ENCODE peak calls at places on chromosomes 6 and 20, in ten cellular contexts. One of them, this sample, is unnamed.

GRCh38 chr6:109482913-109483743 is at the start of gene ZBTB24:
- DNase-seq in pancreas: peak
- DNase-seq in WTC11: peak
- DNase-seq in iPS-NIHi11: peak
- DNase-seq in T-helper 17 cell: peak
- DNase-seq in heart left ventricle: peak
- DNase-seq in endothelial cell: peak
- DNase-seq in cardiac fibroblast: peak
- DNase-seq in GM12865: peak
- DNase-seq in mesendoderm: peak
- DNase-seq in this sample: peak

GRCh38 chr20:45113865-45114264 is 1.1 kb downstream of the WFDC5 start:
- DNase-seq in iPS-NIHi11: no peak
- DNase-seq in GM12865: no peak
- DNase-seq in mesendoderm: no peak
- DNase-seq in endothelial cell: no peak
- DNase-seq in WTC11: no peak
- DNase-seq in T-helper 17 cell: no peak
- DNase-seq in cardiac fibroblast: no peak
- DNase-seq in heart left ventricle: no peak
- DNase-seq in pancreas: no peak
- DNase-seq in this sample: no peak

GRCh38 chr20:33130553-33130952 is 37.4 kb upstream of the BPIFA2 start:
- DNase-seq in WTC11: no peak
- DNase-seq in pancreas: no peak
- DNase-seq in cardiac fibroblast: peak
- DNase-seq in endothelial cell: no peak
- DNase-seq in mesendoderm: no peak
- DNase-seq in T-helper 17 cell: no peak
- DNase-seq in iPS-NIHi11: no peak
- DNase-seq in heart left ventricle: no peak
- DNase-seq in GM12865: no peak
- DNase-seq in this sample: no peak

GRCh38 chr6:159874475-159874874 is 16.3 kb upstream of the MAS1 start:
- DNase-seq in iPS-NIHi11: no peak
- DNase-seq in heart left ventricle: peak
- DNase-seq in GM12865: no peak
- DNase-seq in WTC11: no peak
- DNase-seq in pancreas: no peak
- DNase-seq in mesendoderm: no peak
- DNase-seq in cardiac fibroblast: peak
- DNase-seq in T-helper 17 cell: no peak
- DNase-seq in endothelial cell: no peak
- DNase-seq in this sample: no peak

GRCh38 chr6:40719671-40720374 is 132.7 kb upstream of the LRFN2 start:
- DNase-seq in T-helper 17 cell: no peak
- DNase-seq in WTC11: peak
- DNase-seq in iPS-NIHi11: no peak
- DNase-seq in heart left ventricle: no peak
- DNase-seq in mesendoderm: peak
- DNase-seq in GM12865: peak
- DNase-seq in endothelial cell: peak
- DNase-seq in cardiac fibroblast: peak
- DNase-seq in pancreas: no peak
- DNase-seq in this sample: no peak

GRCh38 chr20:46214831-46215488 is 93.3 kb downstream of the CDH22 start:
- DNase-seq in mesendoderm: no peak
- DNase-seq in pancreas: no peak
- DNase-seq in WTC11: no peak
- DNase-seq in heart left ventricle: no peak
- DNase-seq in cardiac fibroblast: peak
- DNase-seq in endothelial cell: no peak
- DNase-seq in T-helper 17 cell: no peak
- DNase-seq in GM12865: no peak
- DNase-seq in iPS-NIHi11: no peak
- DNase-seq in this sample: no peak

GRCh38 chr6:16683524-16684194 is 77.6 kb downstream of the ATXN1 start:
- DNase-seq in T-helper 17 cell: no peak
- DNase-seq in heart left ventricle: peak
- DNase-seq in GM12865: no peak
- DNase-seq in iPS-NIHi11: no peak
- DNase-seq in WTC11: no peak
- DNase-seq in pancreas: no peak
- DNase-seq in mesendoderm: no peak
- DNase-seq in cardiac fibroblast: peak
- DNase-seq in endothelial cell: no peak
- DNase-seq in this sample: no peak

GRCh38 chr6:33164665-33165373 is 27.4 kb downstream of the COL11A2 start:
- DNase-seq in iPS-NIHi11: no peak
- DNase-seq in mesendoderm: no peak
- DNase-seq in endothelial cell: no peak
- DNase-seq in WTC11: peak
- DNase-seq in GM12865: no peak
- DNase-seq in cardiac fibroblast: no peak
- DNase-seq in T-helper 17 cell: no peak
- DNase-seq in pancreas: no peak
- DNase-seq in heart left ventricle: no peak
- DNase-seq in this sample: no peak

GRCh38 chr6:38567436-38567835 is 72.3 kb downstream of the BTBD9 start:
- DNase-seq in iPS-NIHi11: no peak
- DNase-seq in mesendoderm: no peak
- DNase-seq in cardiac fibroblast: peak
- DNase-seq in WTC11: no peak
- DNase-seq in pancreas: no peak
- DNase-seq in GM12865: peak
- DNase-seq in endothelial cell: no peak
- DNase-seq in heart left ventricle: peak
- DNase-seq in T-helper 17 cell: no peak
- DNase-seq in this sample: no peak

GRCh38 chr6:142302427-142303190 is 802 bp downstream of the ADGRG6 start:
- DNase-seq in GM12865: no peak
- DNase-seq in mesendoderm: peak
- DNase-seq in cardiac fibroblast: no peak
- DNase-seq in WTC11: no peak
- DNase-seq in endothelial cell: no peak
- DNase-seq in iPS-NIHi11: no peak
- DNase-seq in T-helper 17 cell: no peak
- DNase-seq in pancreas: no peak
- DNase-seq in heart left ventricle: peak
- DNase-seq in this sample: no peak

GRCh38 chr20:6582449-6582848 is 185.0 kb upstream of the BMP2 start:
- DNase-seq in cardiac fibroblast: no peak
- DNase-seq in endothelial cell: no peak
- DNase-seq in GM12865: no peak
- DNase-seq in heart left ventricle: no peak
- DNase-seq in mesendoderm: no peak
- DNase-seq in iPS-NIHi11: no peak
- DNase-seq in WTC11: no peak
- DNase-seq in pancreas: no peak
- DNase-seq in T-helper 17 cell: no peak
- DNase-seq in this sample: no peak

GRCh38 chr20:59690101-59690500 is 85.8 kb downstream of the PHACTR3 start:
- DNase-seq in pancreas: no peak
- DNase-seq in T-helper 17 cell: no peak
- DNase-seq in heart left ventricle: no peak
- DNase-seq in mesendoderm: no peak
- DNase-seq in endothelial cell: no peak
- DNase-seq in WTC11: no peak
- DNase-seq in iPS-NIHi11: no peak
- DNase-seq in GM12865: no peak
- DNase-seq in cardiac fibroblast: no peak
- DNase-seq in this sample: no peak

GRCh38 chr6:149043476-149044130 is 273.9 kb upstream of the TAB2 start:
- DNase-seq in cardiac fibroblast: peak
- DNase-seq in heart left ventricle: no peak
- DNase-seq in GM12865: peak
- DNase-seq in WTC11: peak
- DNase-seq in pancreas: no peak
- DNase-seq in endothelial cell: peak
- DNase-seq in mesendoderm: peak
- DNase-seq in iPS-NIHi11: peak
- DNase-seq in T-helper 17 cell: no peak
- DNase-seq in this sample: no peak

GRCh38 chr6:56843476-56844349 is 111.2 kb upstream of the BEND6 start:
- DNase-seq in T-helper 17 cell: peak
- DNase-seq in mesendoderm: peak
- DNase-seq in pancreas: peak
- DNase-seq in endothelial cell: peak
- DNase-seq in GM12865: peak
- DNase-seq in iPS-NIHi11: peak
- DNase-seq in heart left ventricle: peak
- DNase-seq in WTC11: peak
- DNase-seq in cardiac fibroblast: peak
- DNase-seq in this sample: peak

GRCh38 chr6:7146079-7146828 is 38.5 kb downstream of the RREB1 start:
- DNase-seq in WTC11: no peak
- DNase-seq in heart left ventricle: no peak
- DNase-seq in mesendoderm: peak
- DNase-seq in endothelial cell: no peak
- DNase-seq in iPS-NIHi11: no peak
- DNase-seq in T-helper 17 cell: no peak
- DNase-seq in cardiac fibroblast: peak
- DNase-seq in pancreas: peak
- DNase-seq in GM12865: peak
- DNase-seq in this sample: peak

GRCh38 chr6:17417817-17418216 is 24.4 kb downstream of the CAP2 start:
- DNase-seq in heart left ventricle: no peak
- DNase-seq in iPS-NIHi11: peak
- DNase-seq in WTC11: peak
- DNase-seq in cardiac fibroblast: peak
- DNase-seq in endothelial cell: peak
- DNase-seq in pancreas: no peak
- DNase-seq in GM12865: no peak
- DNase-seq in T-helper 17 cell: no peak
- DNase-seq in mesendoderm: peak
- DNase-seq in this sample: no peak

GRCh38 chr20:32203556-32204484 is 3.7 kb downstream of the PLAGL2 start:
- DNase-seq in heart left ventricle: no peak
- DNase-seq in T-helper 17 cell: no peak
- DNase-seq in cardiac fibroblast: peak
- DNase-seq in pancreas: no peak
- DNase-seq in iPS-NIHi11: no peak
- DNase-seq in GM12865: no peak
- DNase-seq in mesendoderm: no peak
- DNase-seq in WTC11: no peak
- DNase-seq in endothelial cell: no peak
- DNase-seq in this sample: no peak

GRCh38 chr20:13105864-13106457 is 97.2 kb downstream of the SPTLC3 start:
- DNase-seq in GM12865: peak
- DNase-seq in iPS-NIHi11: no peak
- DNase-seq in mesendoderm: peak
- DNase-seq in cardiac fibroblast: peak
- DNase-seq in WTC11: no peak
- DNase-seq in pancreas: no peak
- DNase-seq in T-helper 17 cell: no peak
- DNase-seq in endothelial cell: no peak
- DNase-seq in heart left ventricle: no peak
- DNase-seq in this sample: no peak

GRCh38 chr6:83511901-83512681 is at the start of gene PRSS35:
- DNase-seq in mesendoderm: peak
- DNase-seq in T-helper 17 cell: no peak
- DNase-seq in GM12865: peak
- DNase-seq in endothelial cell: peak
- DNase-seq in heart left ventricle: peak
- DNase-seq in cardiac fibroblast: peak
- DNase-seq in WTC11: peak
- DNase-seq in iPS-NIHi11: peak
- DNase-seq in pancreas: peak
- DNase-seq in this sample: peak

GRCh38 chr20:24503352-24503931 is 34.0 kb downstream of the SYNDIG1 start:
- DNase-seq in cardiac fibroblast: peak
- DNase-seq in mesendoderm: peak
- DNase-seq in T-helper 17 cell: no peak
- DNase-seq in WTC11: no peak
- DNase-seq in GM12865: no peak
- DNase-seq in heart left ventricle: no peak
- DNase-seq in endothelial cell: no peak
- DNase-seq in pancreas: no peak
- DNase-seq in iPS-NIHi11: no peak
- DNase-seq in this sample: no peak

GRCh38 chr6:20919677-20920385 is 385.6 kb downstream of the CDKAL1 start:
- DNase-seq in cardiac fibroblast: peak
- DNase-seq in T-helper 17 cell: no peak
- DNase-seq in pancreas: no peak
- DNase-seq in GM12865: peak
- DNase-seq in mesendoderm: peak
- DNase-seq in endothelial cell: no peak
- DNase-seq in iPS-NIHi11: no peak
- DNase-seq in WTC11: no peak
- DNase-seq in heart left ventricle: no peak
- DNase-seq in this sample: no peak

GRCh38 chr6:155084431-155085123 is 89.5 kb downstream of the TIAM2 start:
- DNase-seq in GM12865: no peak
- DNase-seq in endothelial cell: no peak
- DNase-seq in pancreas: no peak
- DNase-seq in cardiac fibroblast: peak
- DNase-seq in WTC11: no peak
- DNase-seq in mesendoderm: no peak
- DNase-seq in T-helper 17 cell: no peak
- DNase-seq in iPS-NIHi11: no peak
- DNase-seq in heart left ventricle: no peak
- DNase-seq in this sample: no peak

GRCh38 chr6:30129270-30129669 is 6.7 kb upstream of the TRIM40 start:
- DNase-seq in cardiac fibroblast: no peak
- DNase-seq in WTC11: no peak
- DNase-seq in heart left ventricle: no peak
- DNase-seq in iPS-NIHi11: no peak
- DNase-seq in pancreas: no peak
- DNase-seq in endothelial cell: no peak
- DNase-seq in mesendoderm: no peak
- DNase-seq in GM12865: no peak
- DNase-seq in T-helper 17 cell: no peak
- DNase-seq in this sample: no peak

GRCh38 chr6:118646977-118647376 is 4.4 kb downstream of the CEP85L start:
- DNase-seq in iPS-NIHi11: no peak
- DNase-seq in heart left ventricle: no peak
- DNase-seq in GM12865: no peak
- DNase-seq in pancreas: no peak
- DNase-seq in T-helper 17 cell: no peak
- DNase-seq in endothelial cell: no peak
- DNase-seq in WTC11: no peak
- DNase-seq in cardiac fibroblast: no peak
- DNase-seq in mesendoderm: no peak
- DNase-seq in this sample: no peak

GRCh38 chr6:158018851-158019361 is 37.2 kb downstream of the SYNJ2 start:
- DNase-seq in cardiac fibroblast: peak
- DNase-seq in iPS-NIHi11: no peak
- DNase-seq in endothelial cell: no peak
- DNase-seq in T-helper 17 cell: no peak
- DNase-seq in mesendoderm: no peak
- DNase-seq in GM12865: no peak
- DNase-seq in WTC11: no peak
- DNase-seq in heart left ventricle: no peak
- DNase-seq in pancreas: no peak
- DNase-seq in this sample: no peak

GRCh38 chr20:38609828-38610227 is 8.2 kb downstream of the ARHGAP40 start:
- DNase-seq in endothelial cell: no peak
- DNase-seq in heart left ventricle: no peak
- DNase-seq in pancreas: no peak
- DNase-seq in T-helper 17 cell: no peak
- DNase-seq in iPS-NIHi11: no peak
- DNase-seq in GM12865: no peak
- DNase-seq in cardiac fibroblast: no peak
- DNase-seq in WTC11: no peak
- DNase-seq in mesendoderm: no peak
- DNase-seq in this sample: no peak

GRCh38 chr20:23639490-23639958 is 1.8 kb upstream of the CST3 start:
- DNase-seq in heart left ventricle: no peak
- DNase-seq in pancreas: no peak
- DNase-seq in iPS-NIHi11: no peak
- DNase-seq in WTC11: no peak
- DNase-seq in GM12865: no peak
- DNase-seq in cardiac fibroblast: no peak
- DNase-seq in endothelial cell: no peak
- DNase-seq in T-helper 17 cell: no peak
- DNase-seq in mesendoderm: no peak
- DNase-seq in this sample: no peak

GRCh38 chr20:1566701-1567100 is 9.2 kb upstream of the SIRPD start:
- DNase-seq in WTC11: no peak
- DNase-seq in mesendoderm: no peak
- DNase-seq in T-helper 17 cell: no peak
- DNase-seq in pancreas: no peak
- DNase-seq in cardiac fibroblast: no peak
- DNase-seq in endothelial cell: no peak
- DNase-seq in heart left ventricle: no peak
- DNase-seq in iPS-NIHi11: no peak
- DNase-seq in GM12865: no peak
- DNase-seq in this sample: no peak